ENCODE peak calls at places on chromosomes 4 and X, in nine cellular contexts. One of them, this sample, is unnamed.

GRCh38 chr4:120156115-120156718 is 89.6 kb upstream of the MAD2L1 start:
- DNase-seq in endodermal cell: no peak
- DNase-seq in breast epithelium: no peak
- DNase-seq in testis: peak; percentile 23
- DNase-seq in AG09309: peak; percentile 21
- DNase-seq in heart left ventricle: no peak
- DNase-seq in IMR-90: peak; percentile 80
- DNase-seq in lower leg skin: no peak
- DNase-seq in neural progenitor cell: peak; percentile 75
- DNase-seq in this sample: no peak

GRCh38 chr4:109979932-109980717 is 67.4 kb downstream of the EGF start:
- DNase-seq in neural progenitor cell: no peak
- DNase-seq in lower leg skin: no peak
- DNase-seq in breast epithelium: no peak
- DNase-seq in IMR-90: peak; percentile 78
- DNase-seq in endodermal cell: no peak
- DNase-seq in AG09309: peak; percentile 42
- DNase-seq in testis: no peak
- DNase-seq in heart left ventricle: no peak
- DNase-seq in this sample: no peak

GRCh38 chr4:43071069-43071468 is 178.6 kb downstream of the GRXCR1 start:
- DNase-seq in endodermal cell: no peak
- DNase-seq in lower leg skin: no peak
- DNase-seq in neural progenitor cell: no peak
- DNase-seq in IMR-90: no peak
- DNase-seq in testis: no peak
- DNase-seq in heart left ventricle: no peak
- DNase-seq in AG09309: no peak
- DNase-seq in breast epithelium: no peak
- DNase-seq in this sample: no peak

GRCh38 chrX:20531667-20532066 is 265.0 kb upstream of the RPS6KA3 start:
- DNase-seq in IMR-90: peak; percentile 30
- DNase-seq in endodermal cell: no peak
- DNase-seq in testis: no peak
- DNase-seq in AG09309: peak; percentile 7
- DNase-seq in breast epithelium: no peak
- DNase-seq in lower leg skin: no peak
- DNase-seq in neural progenitor cell: no peak
- DNase-seq in heart left ventricle: no peak
- DNase-seq in this sample: no peak

GRCh38 chr4:98113005-98113404 is 30.3 kb downstream of the STPG2 start:
- DNase-seq in heart left ventricle: no peak
- DNase-seq in endodermal cell: peak; percentile 63
- DNase-seq in lower leg skin: no peak
- DNase-seq in testis: no peak
- DNase-seq in breast epithelium: no peak
- DNase-seq in neural progenitor cell: peak; percentile 69
- DNase-seq in IMR-90: peak; percentile 25
- DNase-seq in AG09309: peak; percentile 5
- DNase-seq in this sample: no peak

GRCh38 chr4:105990933-105991332 is 95.7 kb downstream of the NPNT start:
- DNase-seq in breast epithelium: peak; percentile 91
- DNase-seq in lower leg skin: peak; percentile 89
- DNase-seq in endodermal cell: no peak
- DNase-seq in AG09309: peak; percentile 31
- DNase-seq in neural progenitor cell: no peak
- DNase-seq in heart left ventricle: peak; percentile 91
- DNase-seq in testis: no peak
- DNase-seq in IMR-90: peak; percentile 30
- DNase-seq in this sample: no peak

GRCh38 chr4:178192611-178193010 is 750.4 kb upstream of the AGA start:
- DNase-seq in AG09309: no peak
- DNase-seq in lower leg skin: no peak
- DNase-seq in endodermal cell: no peak
- DNase-seq in heart left ventricle: no peak
- DNase-seq in breast epithelium: no peak
- DNase-seq in IMR-90: no peak
- DNase-seq in testis: no peak
- DNase-seq in neural progenitor cell: no peak
- DNase-seq in this sample: no peak

GRCh38 chr4:113781439-113782040 is 20.0 kb upstream of the CAMK2D start:
- DNase-seq in IMR-90: peak; percentile 55
- DNase-seq in breast epithelium: no peak
- DNase-seq in AG09309: no peak
- DNase-seq in endodermal cell: no peak
- DNase-seq in lower leg skin: no peak
- DNase-seq in testis: no peak
- DNase-seq in neural progenitor cell: peak; percentile 14
- DNase-seq in heart left ventricle: no peak
- DNase-seq in this sample: no peak

GRCh38 chr4:113738251-113738650 is 23.3 kb downstream of the CAMK2D start:
- DNase-seq in breast epithelium: no peak
- DNase-seq in endodermal cell: no peak
- DNase-seq in lower leg skin: no peak
- DNase-seq in IMR-90: peak; percentile 83
- DNase-seq in testis: no peak
- DNase-seq in AG09309: no peak
- DNase-seq in neural progenitor cell: no peak
- DNase-seq in heart left ventricle: no peak
- DNase-seq in this sample: no peak

GRCh38 chr4:167232805-167233522 is 1.3 kb downstream of the SPOCK3 start:
- DNase-seq in lower leg skin: no peak
- DNase-seq in testis: no peak
- DNase-seq in IMR-90: no peak
- DNase-seq in breast epithelium: no peak
- DNase-seq in endodermal cell: peak; percentile 67
- DNase-seq in AG09309: no peak
- DNase-seq in heart left ventricle: no peak
- DNase-seq in neural progenitor cell: peak; percentile 30
- DNase-seq in this sample: no peak

GRCh38 chrX:15146515-15146914 is 123.4 kb downstream of the ASB9 start:
- DNase-seq in endodermal cell: peak; percentile 80
- DNase-seq in neural progenitor cell: peak; percentile 39
- DNase-seq in heart left ventricle: no peak
- DNase-seq in testis: peak; percentile 14
- DNase-seq in lower leg skin: no peak
- DNase-seq in IMR-90: no peak
- DNase-seq in breast epithelium: no peak
- DNase-seq in AG09309: no peak
- DNase-seq in this sample: no peak

GRCh38 chr4:66575024-66575696 is 904.9 kb upstream of the EPHA5 start:
- DNase-seq in breast epithelium: no peak
- DNase-seq in lower leg skin: no peak
- DNase-seq in testis: no peak
- DNase-seq in AG09309: no peak
- DNase-seq in neural progenitor cell: no peak
- DNase-seq in heart left ventricle: no peak
- DNase-seq in endodermal cell: no peak
- DNase-seq in IMR-90: peak; percentile 62
- DNase-seq in this sample: no peak

GRCh38 chrX:136950206-136950605 is 69.7 kb upstream of the RBMX start:
- DNase-seq in neural progenitor cell: no peak
- DNase-seq in AG09309: no peak
- DNase-seq in breast epithelium: no peak
- DNase-seq in heart left ventricle: no peak
- DNase-seq in lower leg skin: no peak
- DNase-seq in IMR-90: no peak
- DNase-seq in endodermal cell: no peak
- DNase-seq in testis: no peak
- DNase-seq in this sample: no peak

GRCh38 chrX:136953867-136954787 is 73.6 kb upstream of the RBMX start:
- DNase-seq in heart left ventricle: peak; percentile 51
- DNase-seq in neural progenitor cell: peak; percentile 82
- DNase-seq in AG09309: peak; percentile 43
- DNase-seq in endodermal cell: peak; percentile 87
- DNase-seq in testis: peak; percentile 81
- DNase-seq in IMR-90: peak; percentile 67
- DNase-seq in lower leg skin: no peak
- DNase-seq in breast epithelium: peak; percentile 53
- DNase-seq in this sample: no peak

DNA sequence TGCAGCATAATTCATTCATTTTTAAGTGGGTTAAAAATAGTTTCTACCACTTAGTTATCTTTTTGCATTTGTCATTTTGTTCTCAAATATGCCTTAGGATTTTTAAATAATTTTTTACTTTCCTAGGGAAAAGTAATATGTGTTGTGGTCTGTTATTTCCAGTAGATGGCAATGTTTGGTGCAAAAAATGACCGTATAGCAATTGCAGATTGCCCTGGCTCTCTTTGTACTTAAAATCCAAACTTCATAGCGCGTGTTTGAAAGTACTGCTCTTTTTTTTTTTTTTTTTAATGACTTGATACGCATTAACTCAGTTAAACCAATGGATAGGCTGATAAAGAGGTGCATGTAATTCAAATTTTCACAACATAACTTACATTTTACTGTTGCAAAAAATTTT is 74.4 kb upstream of the RBMX start:
- DNase-seq in lower leg skin: no peak
- DNase-seq in IMR-90: peak; percentile 46
- DNase-seq in AG09309: peak; percentile 7
- DNase-seq in heart left ventricle: no peak
- DNase-seq in testis: no peak
- DNase-seq in endodermal cell: no peak
- DNase-seq in neural progenitor cell: peak; percentile 13
- DNase-seq in breast epithelium: no peak
- DNase-seq in this sample: no peak
- TF ChIP-seq CTCF in lower leg skin: no peak
- TF ChIP-seq CTCF in IMR-90: peak; percentile 54
- TF ChIP-seq CTCF in AG09309: peak; percentile 51
- TF ChIP-seq CTCF in heart left ventricle: peak; percentile 32
- TF ChIP-seq CTCF in testis: no peak
- TF ChIP-seq CTCF in endodermal cell: peak; percentile 64
- TF ChIP-seq CTCF in neural progenitor cell: peak; percentile 55
- TF ChIP-seq CTCF in breast epithelium: no peak
- TF ChIP-seq CTCF in this sample: no peak

GRCh38 chr4:161929966-161930365 is 233.8 kb downstream of the FSTL5 start:
- DNase-seq in lower leg skin: no peak
- DNase-seq in IMR-90: peak; percentile 35
- DNase-seq in testis: peak; percentile 37
- DNase-seq in AG09309: peak; percentile 18
- DNase-seq in breast epithelium: no peak
- DNase-seq in neural progenitor cell: no peak
- DNase-seq in endodermal cell: no peak
- DNase-seq in heart left ventricle: no peak
- DNase-seq in this sample: no peak
- TF ChIP-seq CTCF in lower leg skin: no peak
- TF ChIP-seq CTCF in IMR-90: no peak
- TF ChIP-seq CTCF in testis: no peak
- TF ChIP-seq CTCF in AG09309: no peak
- TF ChIP-seq CTCF in breast epithelium: no peak
- TF ChIP-seq CTCF in neural progenitor cell: no peak
- TF ChIP-seq CTCF in endodermal cell: no peak
- TF ChIP-seq CTCF in heart left ventricle: no peak
- TF ChIP-seq CTCF in this sample: no peak

GRCh38 chr4:77308843-77309242 is 151.8 kb downstream of the CCNG2 start:
- DNase-seq in endodermal cell: no peak
- DNase-seq in testis: no peak
- DNase-seq in lower leg skin: no peak
- DNase-seq in breast epithelium: no peak
- DNase-seq in IMR-90: peak; percentile 35
- DNase-seq in neural progenitor cell: peak; percentile 54
- DNase-seq in AG09309: peak; percentile 13
- DNase-seq in heart left ventricle: no peak
- DNase-seq in this sample: no peak
- TF ChIP-seq CTCF in endodermal cell: peak; percentile 82
- TF ChIP-seq CTCF in testis: no peak
- TF ChIP-seq CTCF in lower leg skin: no peak
- TF ChIP-seq CTCF in breast epithelium: no peak
- TF ChIP-seq CTCF in IMR-90: peak; percentile 54
- TF ChIP-seq CTCF in neural progenitor cell: peak; percentile 63
- TF ChIP-seq CTCF in AG09309: peak; percentile 49
- TF ChIP-seq CTCF in heart left ventricle: no peak
- TF ChIP-seq CTCF in this sample: no peak

GRCh38 chrX:100409316-100410082 is 574 bp downstream of the PCDH19 start:
- DNase-seq in heart left ventricle: no peak
- DNase-seq in AG09309: no peak
- DNase-seq in neural progenitor cell: peak; percentile 52
- DNase-seq in testis: no peak
- DNase-seq in breast epithelium: no peak
- DNase-seq in endodermal cell: peak; percentile 65
- DNase-seq in lower leg skin: no peak
- DNase-seq in IMR-90: no peak
- DNase-seq in this sample: no peak

GRCh38 chrX:100410083-100410590 is at the start of gene PCDH19:
- DNase-seq in neural progenitor cell: peak; percentile 89
- DNase-seq in breast epithelium: no peak
- DNase-seq in AG09309: no peak
- DNase-seq in endodermal cell: peak; percentile 92
- DNase-seq in heart left ventricle: peak; percentile 76
- DNase-seq in IMR-90: peak; percentile 17
- DNase-seq in lower leg skin: no peak
- DNase-seq in testis: peak; percentile 77
- DNase-seq in this sample: no peak

GRCh38 chrX:100411802-100412333 is 1.8 kb upstream of the PCDH19 start:
- DNase-seq in lower leg skin: no peak
- DNase-seq in testis: no peak
- DNase-seq in neural progenitor cell: no peak
- DNase-seq in endodermal cell: no peak
- DNase-seq in IMR-90: no peak
- DNase-seq in breast epithelium: no peak
- DNase-seq in heart left ventricle: no peak
- DNase-seq in AG09309: no peak
- DNase-seq in this sample: no peak

GRCh38 chrX:100410901-100411801 is 1.1 kb upstream of the PCDH19 start:
- DNase-seq in endodermal cell: peak; percentile 62
- DNase-seq in breast epithelium: no peak
- DNase-seq in heart left ventricle: no peak
- DNase-seq in IMR-90: no peak
- DNase-seq in neural progenitor cell: peak; percentile 47
- DNase-seq in testis: no peak
- DNase-seq in lower leg skin: no peak
- DNase-seq in AG09309: no peak
- DNase-seq in this sample: no peak

GRCh38 chrX:100413231-100413630 is 3.2 kb upstream of the PCDH19 start:
- DNase-seq in testis: peak; percentile 59
- DNase-seq in neural progenitor cell: peak; percentile 79
- DNase-seq in AG09309: peak; percentile 13
- DNase-seq in lower leg skin: no peak
- DNase-seq in breast epithelium: no peak
- DNase-seq in endodermal cell: peak; percentile 71
- DNase-seq in IMR-90: peak; percentile 48
- DNase-seq in heart left ventricle: no peak
- DNase-seq in this sample: no peak
- TF ChIP-seq CTCF in testis: no peak
- TF ChIP-seq CTCF in neural progenitor cell: peak; percentile 63
- TF ChIP-seq CTCF in AG09309: peak; percentile 54
- TF ChIP-seq CTCF in lower leg skin: no peak
- TF ChIP-seq CTCF in breast epithelium: no peak
- TF ChIP-seq CTCF in endodermal cell: peak; percentile 87
- TF ChIP-seq CTCF in IMR-90: peak; percentile 57
- TF ChIP-seq CTCF in heart left ventricle: peak; percentile 34
- TF ChIP-seq CTCF in this sample: peak; percentile 36

This sample was measured in CD14-positive monocyte.